ENCODE peak calls at places on chromosomes 3 and 15, in ten cellular contexts. P is GM20000; N is NAMALWA; Q is activated CD4-positive, alpha-beta T cell treated with anti-CD3 and anti-CD28 coated beads, Interleukin-2, amount 50 U/mL, for 24 hours; R is NCI-H1436; W is activated naive CD4-positive, alpha-beta T cell treated with anti-CD3 and anti-CD28 coated beads, Interleukin-2, amount 50 U/mL, for 16 hours; S is choroid plexus epithelial cell; L is iPS-NIHi11; K is T-helper 2 cell; C is SW480. J is an unnamed sample.

GRCh38 chr3:150751781-150752263 is 11.1 kb downstream of the SIAH2 start:
- DNase-seq in P (no peak), N (no peak), Q (no peak), R (no peak), W (no peak), S (no peak), L (no peak), K (no peak), C (peak), J (no peak)

GRCh38 chr3:25235471-25235870 is 192.6 kb upstream of the RARB start:
- DNase-seq in P (no peak), N (no peak), Q (no peak), R (no peak), W (no peak), S (peak), L (no peak), K (no peak), C (peak), J (no peak)

GRCh38 chr15:38874464-38874863 is 309.9 kb upstream of the RASGRP1 start:
- DNase-seq in P (no peak), N (no peak), Q (no peak), R (no peak), W (no peak), S (no peak), L (no peak), K (no peak), C (no peak), J (no peak)

GRCh38 chr3:186319988-186320387 is 42.0 kb downstream of the DGKG start:
- DNase-seq in P (no peak), N (no peak), Q (no peak), R (no peak), W (no peak), S (no peak), L (no peak), K (no peak), C (no peak), J (no peak)

GRCh38 chr3:15781637-15782402 is 16.0 kb downstream of the ANKRD28 start:
- DNase-seq in P (no peak), N (no peak), Q (no peak), R (no peak), W (no peak), S (no peak), L (no peak), K (no peak), C (no peak), J (no peak)

GRCh38 chr3:170999737-171000242 is 26.7 kb downstream of the SLC2A2 start:
- DNase-seq in P (no peak), N (no peak), Q (no peak), R (no peak), W (no peak), S (peak), L (no peak), K (no peak), C (peak), J (no peak)

GRCh38 chr3:172760406-172760805 is 9.9 kb downstream of the ECT2 start:
- DNase-seq in P (no peak), N (no peak), Q (no peak), R (no peak), W (no peak), S (peak), L (no peak), K (no peak), C (no peak), J (no peak)

GRCh38 chr3:20692675-20693074 is 506.7 kb upstream of the SGO1 start:
- DNase-seq in P (no peak), N (no peak), Q (no peak), R (no peak), W (no peak), S (no peak), L (no peak), K (no peak), C (no peak), J (no peak)

GRCh38 chr15:89081878-89082277 is 6.4 kb upstream of the ABHD2 start:
- DNase-seq in P (no peak), N (no peak), Q (no peak), R (no peak), W (no peak), S (no peak), L (no peak), K (no peak), C (no peak), J (no peak)

GRCh38 chr3:46214751-46215352 is 6.7 kb upstream of the CCR1 start:
- DNase-seq in P (peak), N (peak), Q (no peak), R (no peak), W (no peak), S (peak), L (peak), K (no peak), C (peak), J (peak)

GRCh38 chr15:26453914-26454313 is 319.0 kb downstream of the GABRB3 start:
- DNase-seq in P (no peak), N (no peak), Q (no peak), R (no peak), W (no peak), S (no peak), L (peak), K (no peak), C (no peak), J (no peak)

GRCh38 chr3:51950899-51951298 is 4.3 kb upstream of the GPR62 start:
- DNase-seq in P (no peak), N (no peak), Q (no peak), R (no peak), W (no peak), S (no peak), L (no peak), K (no peak), C (no peak), J (no peak)

J was measured in GM12865.